ENCODE peak calls at places on chromosomes 13 and 19, in ten cellular contexts. F is RKO; Q is hepatocyte; X is stimulated activated CD4-positive, alpha-beta T cell treated with anti-CD3 and anti-CD28 coated beads, Interleukin-4, amount 100 ng/mL, for 48 hours; B is stimulated activated CD8-positive, alpha-beta memory T cell treated with anti-CD3 and anti-CD28 coated beads, Interleukin-4, amount 100 ng/mL, for 24 hours; N is AG04450; C is bronchial epithelial cell; O is tibial artery; U is posterior cingulate gyrus; R is amniotic stem cell. W is an unnamed sample.
A peak's percentile ranks its signal among the peaks of the same experiment; 100 is the strongest.

GRCh38 chr19:14361824-14362223 is 19.4 kb upstream of the ADGRE5 start:
- DNase-seq in F (peak; percentile 32), Q (no peak), X (no peak), B (no peak), N (no peak), C (no peak), O (no peak), U (no peak), R (no peak), W (no peak)

GRCh38 chr13:27171244-27171829 is at the start of gene USP12:
- DNase-seq in F (peak; percentile 15), Q (peak; percentile 81), X (peak; percentile 30), B (peak; percentile 12), N (no peak), C (no peak), O (peak; percentile 67), U (no peak), R (peak; percentile 3), W (no peak)

GRCh38 chr19:46954502-46955004 is 65.1 kb upstream of the NPAS1 start:
- DNase-seq in F (no peak), Q (no peak), X (no peak), B (no peak), N (no peak), C (no peak), O (no peak), U (no peak), R (no peak), W (no peak)

GRCh38 chr13:21733475-21734311 is 62.8 kb downstream of the FGF9 start:
- DNase-seq in F (no peak), Q (no peak), X (no peak), B (no peak), N (no peak), C (peak; percentile 67), O (no peak), U (no peak), R (no peak), W (no peak)

GRCh38 chr13:39556856-39557255 is 46.1 kb downstream of the LHFPL6 start:
- DNase-seq in F (no peak), Q (no peak), X (no peak), B (no peak), N (no peak), C (no peak), O (no peak), U (no peak), R (no peak), W (no peak)

GRCh38 chr13:105871768-105872167 is 663.7 kb downstream of the EFNB2 start:
- DNase-seq in F (no peak), Q (no peak), X (no peak), B (no peak), N (no peak), C (no peak), O (no peak), U (no peak), R (no peak), W (no peak)

GRCh38 chr13:30665638-30666037 is 47.9 kb downstream of the USPL1 start:
- DNase-seq in F (no peak), Q (peak; percentile 19), X (no peak), B (no peak), N (no peak), C (no peak), O (no peak), U (no peak), R (no peak), W (no peak)

GRCh38 chr19:52716578-52716977 is 18.3 kb downstream of the ZNF611 start:
- DNase-seq in F (no peak), Q (no peak), X (no peak), B (no peak), N (no peak), C (no peak), O (no peak), U (no peak), R (no peak), W (no peak)

GRCh38 chr19:8311461-8312260 is 3.5 kb upstream of the CD320 start:
- DNase-seq in F (no peak), Q (no peak), X (no peak), B (no peak), N (no peak), C (no peak), O (peak; percentile 68), U (peak; percentile 72), R (no peak), W (no peak)

GRCh38 chr19:39284032-39284431 is 12.2 kb upstream of the IFNL1 start:
- DNase-seq in F (no peak), Q (no peak), X (no peak), B (no peak), N (no peak), C (no peak), O (no peak), U (no peak), R (no peak), W (no peak)

GRCh38 chr19:5321066-5321642 is 19.5 kb downstream of the PTPRS start:
- DNase-seq in F (no peak), Q (no peak), X (no peak), B (no peak), N (no peak), C (no peak), O (no peak), U (no peak), R (no peak), W (no peak)

GRCh38 chr19:30171795-30172642 is 200.2 kb upstream of the ZNF536 start:
- DNase-seq in F (no peak), Q (no peak), X (no peak), B (no peak), N (no peak), C (no peak), O (no peak), U (peak; percentile 32), R (no peak), W (no peak)

GRCh38 chr13:113880651-113881611 is 17.1 kb upstream of the GAS6 start:
- DNase-seq in F (no peak), Q (no peak), X (no peak), B (no peak), N (no peak), C (peak; percentile 14), O (peak; percentile 68), U (no peak), R (no peak), W (no peak)

GRCh38 chr13:97781891-97782305 is 171.6 kb upstream of the IPO5 start:
- DNase-seq in F (no peak), Q (no peak), X (no peak), B (no peak), N (no peak), C (peak; percentile 64), O (peak; percentile 76), U (no peak), R (no peak), W (no peak)

GRCh38 chr19:17953869-17954268 is 13.0 kb upstream of the KCNN1 start:
- DNase-seq in F (no peak), Q (no peak), X (no peak), B (no peak), N (no peak), C (no peak), O (no peak), U (no peak), R (no peak), W (no peak)

GRCh38 chr13:109873351-109874123 is 87.2 kb upstream of the IRS2 start:
- DNase-seq in F (no peak), Q (no peak), X (no peak), B (no peak), N (no peak), C (no peak), O (no peak), U (no peak), R (no peak), W (no peak)

GRCh38 chr19:51959791-51960190 is 26.8 kb downstream of the ZNF350 start:
- DNase-seq in F (no peak), Q (no peak), X (no peak), B (no peak), N (no peak), C (no peak), O (no peak), U (no peak), R (no peak), W (no peak)

GRCh38 chr13:94535231-94535630 is 55.7 kb upstream of the DCT start:
- DNase-seq in F (no peak), Q (no peak), X (no peak), B (no peak), N (no peak), C (no peak), O (no peak), U (no peak), R (no peak), W (no peak)

GRCh38 chr19:40416918-40417713 is 3.9 kb upstream of the PRX start:
- DNase-seq in F (no peak), Q (no peak), X (no peak), B (no peak), N (no peak), C (peak; percentile 40), O (no peak), U (no peak), R (no peak), W (no peak)

GRCh38 chr13:85503797-85504196 is 295.4 kb downstream of the SLITRK6 start:
- DNase-seq in F (no peak), Q (no peak), X (no peak), B (no peak), N (no peak), C (peak; percentile 47), O (no peak), U (no peak), R (no peak), W (no peak)

GRCh38 chr19:1019980-1020867 is 699 bp downstream of the TMEM259 start:
- DNase-seq in F (peak; percentile 41), Q (no peak), X (no peak), B (no peak), N (no peak), C (no peak), O (no peak), U (no peak), R (no peak), W (no peak)

GRCh38 chr13:101556676-101557121 is 104.2 kb downstream of the ITGBL1 start:
- DNase-seq in F (no peak), Q (no peak), X (no peak), B (no peak), N (no peak), C (no peak), O (no peak), U (no peak), R (no peak), W (no peak)

GRCh38 chr19:33953023-33953422 is 156.4 kb downstream of the KCTD15 start:
- DNase-seq in F (no peak), Q (no peak), X (no peak), B (no peak), N (no peak), C (no peak), O (peak; percentile 35), U (no peak), R (no peak), W (no peak)

GRCh38 chr13:23750383-23751121 is 138.6 kb downstream of the MIPEP start:
- DNase-seq in F (peak; percentile 3), Q (no peak), X (no peak), B (no peak), N (no peak), C (peak; percentile 72), O (no peak), U (no peak), R (no peak), W (no peak)